ENCODE peak calls at places on chromosomes 12 and 14, in ten cellular contexts. Q, B, N, V, L, Y, P, A, Z and T are unnamed samples.

GRCh38 chr14:68865542-68865941 is 72.7 kb upstream of the ZFP36L1 start:
- DNase-seq in Q (peak; percentile 8), B (no peak), N (no peak), V (no peak), L (no peak), Y (no peak), P (no peak), A (no peak), Z (no peak), T (no peak)

GRCh38 chr12:130825771-130826150 is 13.3 kb downstream of the STX2 start:
- DNase-seq in Q (no peak), B (no peak), N (no peak), V (no peak), L (no peak), Y (no peak), P (no peak), A (no peak), Z (no peak), T (no peak)

GRCh38 chr14:101174980-101175606 is 271.6 kb upstream of the RTL1 start:
- DNase-seq in Q (no peak), B (peak; percentile 14), N (peak; percentile 66), V (no peak), L (no peak), Y (no peak), P (no peak), A (no peak), Z (no peak), T (no peak)

GRCh38 chr12:52351196-52352059 is 15.9 kb downstream of the KRT85 start:
- DNase-seq in Q (no peak), B (no peak), N (no peak), V (no peak), L (no peak), Y (no peak), P (no peak), A (no peak), Z (no peak), T (peak; percentile 50)

GRCh38 chr12:111505601-111506036 is 93.5 kb downstream of the ATXN2 start:
- DNase-seq in Q (no peak), B (no peak), N (no peak), V (no peak), L (no peak), Y (no peak), P (no peak), A (no peak), Z (no peak), T (no peak)

GRCh38 chr12:117662220-117662619 is 300.8 kb upstream of the NOS1 start:
- DNase-seq in Q (no peak), B (no peak), N (no peak), V (no peak), L (no peak), Y (no peak), P (no peak), A (no peak), Z (no peak), T (no peak)

GRCh38 chr14:50718949-50719348 is 50.8 kb upstream of the SAV1 start:
- DNase-seq in Q (no peak), B (no peak), N (no peak), V (no peak), L (no peak), Y (no peak), P (no peak), A (no peak), Z (no peak), T (no peak)

GRCh38 chr12:64039285-64039871 is 182.7 kb downstream of the KICS2 start:
- DNase-seq in Q (peak; percentile 65), B (no peak), N (no peak), V (peak; percentile 22), L (peak; percentile 80), Y (peak; percentile 59), P (no peak), A (no peak), Z (peak; percentile 74), T (no peak)

GRCh38 chr14:96938946-96939345 is 141.8 kb downstream of the VRK1 start:
- DNase-seq in Q (no peak), B (no peak), N (no peak), V (no peak), L (no peak), Y (no peak), P (no peak), A (no peak), Z (no peak), T (no peak)

GRCh38 chr12:90618606-90619005 is 336.4 kb downstream of the CCER1 start:
- DNase-seq in Q (peak; percentile 6), B (no peak), N (no peak), V (no peak), L (peak; percentile 79), Y (no peak), P (no peak), A (no peak), Z (peak; percentile 16), T (no peak)

GRCh38 chr12:93911436-93911835 is 234.3 kb downstream of the CRADD start:
- DNase-seq in Q (no peak), B (no peak), N (no peak), V (no peak), L (no peak), Y (peak; percentile 77), P (no peak), A (no peak), Z (peak; percentile 47), T (no peak)

GRCh38 chr12:124679533-124680371 is 112.3 kb upstream of the NCOR2 start:
- DNase-seq in Q (no peak), B (no peak), N (no peak), V (no peak), L (no peak), Y (no peak), P (peak; percentile 49), A (no peak), Z (no peak), T (peak; percentile 67)

GRCh38 chr12:10167588-10167987 is 4.3 kb downstream of the OLR1 start:
- DNase-seq in Q (no peak), B (no peak), N (no peak), V (no peak), L (no peak), Y (no peak), P (no peak), A (no peak), Z (no peak), T (no peak)

GRCh38 chr12:14841761-14842160 is 1.6 kb downstream of the ART4 start:
- DNase-seq in Q (peak; percentile 68), B (no peak), N (no peak), V (no peak), L (peak; percentile 93), Y (peak; percentile 66), P (peak; percentile 39), A (no peak), Z (peak; percentile 54), T (peak; percentile 56)

GRCh38 chr12:74747305-74747704 is 209.7 kb downstream of the ATXN7L3B start:
- DNase-seq in Q (peak; percentile 10), B (no peak), N (no peak), V (peak; percentile 37), L (no peak), Y (peak; percentile 18), P (no peak), A (no peak), Z (peak; percentile 16), T (no peak)

DNA sequence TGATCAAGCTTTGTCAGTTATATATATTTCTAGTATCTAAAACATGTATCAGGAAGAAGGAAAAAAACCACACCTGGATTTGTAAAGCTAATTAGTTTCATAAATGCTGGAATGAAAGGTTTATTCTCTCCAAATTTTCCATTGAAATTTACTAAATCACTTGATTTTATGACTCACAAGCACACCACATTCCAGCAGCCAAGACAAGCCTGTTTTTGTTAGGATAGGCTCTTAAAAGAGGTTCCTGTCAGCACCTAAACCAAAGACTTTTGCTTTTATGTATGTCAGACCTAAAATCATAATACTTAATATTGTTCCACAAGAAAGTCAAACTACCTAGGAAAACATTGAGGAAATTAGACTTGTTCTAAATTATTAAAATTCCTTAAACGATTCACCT is 85.3 kb upstream of the PAWR start:
- DNase-seq in Q (peak; percentile 64), B (no peak), N (no peak), V (no peak), L (peak; percentile 37), Y (peak; percentile 68), P (no peak), A (no peak), Z (peak; percentile 68), T (no peak)
- H3K4me3 ChIP-seq in Q (no peak overlapping the region), B (no peak overlapping the region), N (no peak overlapping the region), V (no peak overlapping the region), L (no peak overlapping the region), Y (no peak overlapping the region), P (no peak overlapping the region), A (no peak overlapping the region), Z (no peak overlapping the region), T (no peak overlapping the region)

GRCh38 chr12:46240436-46240835 is 28.4 kb downstream of the SLC38A1 start:
- DNase-seq in Q (no peak), B (no peak), N (no peak), V (no peak), L (no peak), Y (no peak), P (no peak), A (no peak), Z (no peak), T (no peak)
- TF ChIP-seq CTCF in Q (no peak), B (no peak), N (no peak), V (no peak), L (no peak), Y (no peak), P (no peak), A (no peak), Z (no peak), T (no peak)

DNA sequence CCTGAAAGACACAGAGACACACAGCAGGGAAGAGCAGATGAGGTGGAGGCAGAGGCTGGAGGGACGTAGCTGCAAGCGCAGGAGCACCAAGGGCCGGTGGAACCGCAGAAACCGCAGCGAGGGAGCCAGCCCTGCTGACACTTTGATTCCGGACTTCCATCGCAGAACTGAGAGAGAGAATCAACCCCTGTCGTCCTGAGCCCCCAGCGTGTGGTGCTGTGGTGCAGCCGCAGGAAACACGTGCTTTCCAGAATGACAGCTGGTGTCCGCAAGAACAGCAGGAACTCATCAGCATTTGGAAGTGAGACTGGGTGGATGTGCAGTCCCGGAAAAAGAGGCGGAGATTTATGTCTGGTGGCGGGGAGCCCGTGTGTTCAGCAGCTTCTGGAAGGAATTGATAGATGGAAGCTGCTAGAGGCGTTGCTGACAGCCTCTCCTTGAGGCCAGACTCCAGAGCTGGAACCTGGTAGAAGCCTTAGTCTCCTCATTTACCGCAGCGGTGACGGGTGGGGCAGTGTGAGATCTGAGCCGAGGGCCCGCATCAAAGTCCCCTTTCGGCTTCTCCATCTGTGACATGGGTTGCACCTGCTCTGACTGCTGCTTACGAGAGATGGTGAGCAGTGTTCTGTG is 21.9 kb upstream of the KLC1 start:
- DNase-seq in Q (peak; percentile 93), B (peak; percentile 87), N (peak; percentile 69), V (peak; percentile 97), L (peak; percentile 55), Y (peak; percentile 92), P (peak; percentile 72), A (peak; percentile 83), Z (peak; percentile 92), T (peak; percentile 80)
- H3K4me3 ChIP-seq in Q (peak overlapping the region; percentile 3), B (no peak overlapping the region), N (peak overlapping the region; percentile 17), V (no peak overlapping the region), L (no peak overlapping the region), Y (no peak overlapping the region), P (peak overlapping the region; percentile 56), A (peak overlapping the region; percentile 17), Z (no peak overlapping the region), T (peak overlapping the region; percentile 53)

DNA sequence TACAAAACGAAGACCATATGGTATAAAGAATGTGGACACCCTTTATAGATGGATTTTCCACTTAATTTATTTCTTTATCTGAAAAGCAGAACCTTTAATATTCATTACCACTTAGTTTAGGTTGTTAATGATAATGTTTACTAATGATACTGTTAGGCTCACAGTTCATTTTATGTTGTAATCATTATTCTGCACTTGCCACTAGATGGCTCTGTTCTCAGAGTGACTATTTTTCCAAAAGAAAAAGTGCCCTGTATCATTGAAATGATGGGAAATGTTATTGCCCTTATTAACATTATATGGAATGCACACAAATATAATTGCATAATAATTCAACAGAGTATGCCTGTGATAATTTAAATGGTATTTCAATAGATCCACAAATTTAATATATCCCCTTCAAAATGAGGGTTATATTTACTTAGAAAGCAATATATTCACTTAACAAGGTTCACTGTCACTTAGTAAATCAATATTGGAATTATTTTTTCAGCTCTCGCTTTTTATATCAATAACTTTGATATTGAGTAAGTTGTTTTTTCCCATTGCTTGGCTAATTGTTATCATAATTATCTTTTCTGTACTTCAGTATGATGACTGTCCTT is 95.7 kb downstream of the PDE3A start:
- DNase-seq in Q (peak; percentile 38), B (peak; percentile 10), N (no peak), V (peak; percentile 33), L (peak; percentile 44), Y (no peak), P (no peak), A (no peak), Z (peak; percentile 16), T (no peak)
- TF ChIP-seq CTCF in Q (peak; percentile 61), B (peak; percentile 86), N (peak; percentile 65), V (peak; percentile 76), L (peak; percentile 26), Y (peak; percentile 63), P (peak; percentile 54), A (peak; percentile 37), Z (peak; percentile 63), T (peak; percentile 70)